ENCODE peak calls at places on chromosomes 13 and 19, in five cellular contexts. C is GM12864, Q is cardiac muscle cell, T is GM12865, R is left ventricle myocardium inferior. L is an unnamed sample.

GRCh38 chr19:37966211-37967072 is 59.4 kb downstream of the SIPA1L3 start:
- DNase-seq in C (no peak), Q (no peak), T (no peak), R (no peak), L (no peak)

GRCh38 chr13:77544365-77544764 is 8.9 kb downstream of the SCEL start:
- DNase-seq in C (no peak), Q (peak), T (no peak), R (peak), L (no peak)

GRCh38 chr19:44891016-44891882 is at the start of gene TOMM40:
- DNase-seq in C (peak), Q (no peak), T (peak), R (peak), L (peak)

GRCh38 chr19:6737873-6738725 is 719 bp upstream of the GPR108 start:
- DNase-seq in C (peak), Q (peak), T (peak), R (peak), L (peak)

GRCh38 chr19:7790416-7790815 is 27.4 kb downstream of the CLEC4M start:
- DNase-seq in C (no peak), Q (no peak), T (no peak), R (no peak), L (no peak)

GRCh38 chr19:37991841-37992248 is 84.8 kb downstream of the SIPA1L3 start:
- DNase-seq in C (no peak), Q (no peak), T (no peak), R (no peak), L (peak)

GRCh38 chr19:21586341-21587116 is 81.1 kb downstream of the ZNF429 start:
- DNase-seq in C (no peak), Q (no peak), T (no peak), R (peak), L (no peak)

GRCh38 chr13:93535256-93535655 is 308.6 kb downstream of the GPC6 start:
- DNase-seq in C (no peak), Q (peak), T (no peak), R (no peak), L (peak)

GRCh38 chr19:49210901-49211451 is 53.4 kb downstream of the TRPM4 start:
- DNase-seq in C (no peak), Q (no peak), T (no peak), R (no peak), L (no peak)

GRCh38 chr19:36379510-36379819 is 464 bp upstream of the ZFP14 start:
- DNase-seq in C (no peak), Q (no peak), T (no peak), R (no peak), L (no peak)
- TF ChIP-seq CTCF in C (no peak), Q (no peak), T (no peak), R (no peak), L (no peak)

DNA sequence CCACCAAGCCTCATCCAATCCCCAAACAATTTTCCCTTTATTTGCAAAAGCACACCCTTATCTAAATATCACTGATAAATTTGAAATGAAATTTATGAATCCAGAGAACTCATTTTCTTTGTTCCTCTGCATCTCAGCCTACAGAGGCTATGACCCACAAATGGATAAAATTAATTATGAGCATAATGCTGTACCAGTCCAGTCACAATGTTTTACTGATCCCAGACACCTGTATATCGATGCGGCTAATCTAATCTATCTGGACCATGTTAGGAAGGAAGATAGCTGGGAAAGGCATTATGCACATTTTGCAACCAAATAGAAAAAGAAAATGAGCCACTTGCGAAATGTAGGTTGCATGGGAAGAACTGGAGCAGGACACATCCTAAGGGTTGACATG is 150.0 kb downstream of the FGF14 start:
- DNase-seq in C (no peak), Q (no peak), T (no peak), R (no peak), L (no peak)
- TF ChIP-seq CTCF in C (no peak), Q (no peak), T (no peak), R (no peak), L (no peak)

GRCh38 chr19:30861896-30862295 is 487.3 kb downstream of the TSHZ3 start:
- DNase-seq in C (no peak), Q (no peak), T (no peak), R (no peak), L (no peak)

GRCh38 chr19:30864460-30865215 is 484.6 kb downstream of the TSHZ3 start:
- DNase-seq in C (no peak), Q (no peak), T (no peak), R (no peak), L (no peak)

GRCh38 chr19:30857966-30858490 is 485.8 kb downstream of the ZNF536 start:
- DNase-seq in C (no peak), Q (no peak), T (no peak), R (no peak), L (no peak)

GRCh38 chr19:30865481-30865880 is 483.8 kb downstream of the TSHZ3 start:
- DNase-seq in C (no peak), Q (no peak), T (no peak), R (no peak), L (no peak)

GRCh38 chr19:30862876-30863275 is 486.4 kb downstream of the TSHZ3 start:
- DNase-seq in C (no peak), Q (no peak), T (no peak), R (no peak), L (no peak)
- TF ChIP-seq CTCF in C (no peak), Q (no peak), T (no peak), R (no peak), L (no peak)

GRCh38 chr13:71672527-71672926 is 194.5 kb downstream of the DACH1 start:
- DNase-seq in C (no peak), Q (peak), T (no peak), R (no peak), L (no peak)
- TF ChIP-seq CTCF in C (no peak), Q (peak), T (no peak), R (no peak), L (no peak)

DNA sequence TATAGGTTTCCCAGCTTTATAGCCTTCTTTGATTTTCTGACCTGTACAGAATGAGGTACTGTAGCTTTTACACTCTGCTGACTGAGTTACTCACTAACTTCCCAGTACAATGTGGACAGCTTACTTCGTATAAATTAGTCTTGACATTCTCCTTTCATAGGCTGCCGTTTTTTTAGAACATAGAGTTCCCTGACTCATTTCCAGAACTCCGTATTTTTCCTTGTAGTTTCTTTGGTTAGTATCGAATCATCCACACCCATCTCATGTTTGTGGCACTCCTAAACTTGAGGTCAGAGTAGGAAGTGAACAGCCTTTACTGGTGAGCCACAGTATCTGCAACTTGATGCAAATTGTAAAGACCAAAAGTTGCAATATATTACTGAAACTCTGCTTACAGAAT is 303.9 kb downstream of the SLITRK5 start:
- DNase-seq in C (no peak), Q (no peak), T (no peak), R (no peak), L (no peak)
- TF ChIP-seq CTCF in C (no peak), Q (no peak), T (no peak), R (no peak), L (no peak)

GRCh38 chr19:35911173-35911572 is 3.1 kb upstream of the TYROBP start:
- DNase-seq in C (no peak), Q (no peak), T (no peak), R (no peak), L (no peak)

GRCh38 chr19:35908010-35908441 is at the start of gene TYROBP:
- DNase-seq in C (no peak), Q (no peak), T (no peak), R (peak), L (no peak)

GRCh38 chr19:35911790-35912189 is 3.7 kb upstream of the TYROBP start:
- DNase-seq in C (no peak), Q (no peak), T (no peak), R (no peak), L (no peak)

GRCh38 chr19:35908977-35909683 is 1.0 kb upstream of the TYROBP start:
- DNase-seq in C (no peak), Q (no peak), T (peak), R (peak), L (no peak)

GRCh38 chr19:35909684-35910035 is 1.6 kb upstream of the TYROBP start:
- DNase-seq in C (no peak), Q (no peak), T (no peak), R (no peak), L (no peak)
- TF ChIP-seq CTCF in C (no peak), Q (no peak), T (no peak), R (no peak), L (no peak)